ENCODE peak calls at places on chromosomes 16 and 17, in seven cellular contexts. K is fibroblast of lung, C is mammary epithelial cell, S is osteoblast, M is GM23248, Q is GM23338, L is IMR-90. P is an unnamed sample. For H4K20me1, the result is how much of the 10 kb centered on the place peaks cover.

GRCh38 chr17:42797067-42798007 is 1.2 kb downstream of the COA3 start:
- DNase-seq in K (no peak), C (no peak), S (peak), M (peak), Q (no peak), L (no peak), P (no peak)

GRCh38 chr16:7511549-7512260 is 179.1 kb downstream of the RBFOX1 start:
- DNase-seq in K (no peak), C (no peak), S (no peak), M (no peak), Q (no peak), L (no peak), P (no peak)

GRCh38 chr17:82520041-82520910 is 744 bp downstream of the FOXK2 start:
- DNase-seq in K (peak), C (peak), S (peak), M (peak), Q (no peak), L (no peak), P (peak)

GRCh38 chr16:80285089-80285488 is 255.7 kb upstream of the DYNLRB2 start:
- DNase-seq in K (peak), C (peak), S (no peak), M (peak), Q (no peak), L (peak), P (no peak)

GRCh38 chr17:44324092-44324570 is 492 bp downstream of the SLC25A39 start:
- DNase-seq in K (peak), C (peak), S (peak), M (peak), Q (no peak), L (no peak), P (no peak)

GRCh38 chr17:29881256-29881655 is 48.8 kb downstream of the SSH2 start:
- DNase-seq in K (no peak), C (no peak), S (no peak), M (no peak), Q (no peak), L (no peak), P (no peak)

GRCh38 chr16:3515897-3516296 is 15.1 kb downstream of the CLUAP1 start:
- DNase-seq in K (no peak), C (no peak), S (no peak), M (no peak), Q (no peak), L (no peak), P (no peak)

GRCh38 chr16:84241778-84242177 is 2.0 kb upstream of the KCNG4 start:
- DNase-seq in K (no peak), C (no peak), S (peak), M (no peak), Q (no peak), L (no peak), P (no peak)

GRCh38 chr17:73291260-73291801 is 20.5 kb downstream of the CDC42EP4 start:
- DNase-seq in K (peak), C (peak), S (peak), M (peak), Q (no peak), L (peak), P (no peak)

GRCh38 chr16:3646348-3646920 is 8.1 kb upstream of the DNASE1 start:
- DNase-seq in K (no peak), C (no peak), S (no peak), M (no peak), Q (no peak), L (peak), P (no peak)

GRCh38 chr16:64545769-64546168 is 576.1 kb downstream of the CDH11 start:
- DNase-seq in K (peak), C (peak), S (no peak), M (no peak), Q (no peak), L (no peak), P (no peak)

GRCh38 chr17:29590979-29591736 is 1.7 kb upstream of the GIT1 start:
- DNase-seq in K (peak), C (no peak), S (peak), M (peak), Q (peak), L (peak), P (peak)

GRCh38 chr17:82065638-82066303 is at the start of gene DUS1L:
- DNase-seq in K (peak), C (peak), S (peak), M (peak), Q (peak), L (peak), P (peak)

GRCh38 chr16:56336071-56336688 is 89.2 kb downstream of the AMFR start:
- DNase-seq in K (no peak), C (peak), S (no peak), M (no peak), Q (no peak), L (no peak), P (no peak)

DNA sequence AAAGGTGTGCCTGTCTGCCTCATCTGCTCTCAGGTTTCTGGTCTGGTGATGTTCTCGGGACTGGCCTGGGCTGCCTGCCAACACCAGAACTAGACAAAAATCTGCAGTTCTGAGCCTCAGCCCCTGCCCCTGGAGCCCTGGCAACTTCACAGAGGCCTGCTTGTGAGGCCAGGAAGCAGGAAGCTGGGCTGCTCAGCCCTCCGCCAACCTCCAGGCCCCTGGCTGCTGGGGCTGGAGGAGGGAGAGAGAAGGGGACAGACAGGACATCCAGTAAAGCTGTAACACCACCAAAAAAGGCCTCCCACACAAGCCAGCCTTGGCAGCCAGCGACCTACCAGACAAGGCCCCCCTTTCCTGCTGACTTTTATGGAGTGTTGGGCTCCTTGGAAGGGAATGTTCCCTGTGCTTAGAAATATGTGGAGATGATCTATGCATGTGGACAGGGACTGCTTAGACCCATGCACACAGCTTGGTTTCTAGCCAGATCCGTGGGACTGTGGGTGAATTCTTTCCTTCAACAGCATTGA is 157.6 kb downstream of the XYLT1 start:
- DNase-seq in K (peak), C (peak), S (no peak), M (peak), Q (no peak), L (peak), P (no peak)
- H4K20me1 ChIP-seq in K (under half), C (under half), S (half or more), M (under half), Q (under half), L (under half), P (under half)

GRCh38 chr16:11494433-11494832 is 92.3 kb downstream of the LITAF start:
- DNase-seq in K (no peak), C (no peak), S (no peak), M (no peak), Q (peak), L (no peak), P (no peak)

GRCh38 chr16:11492808-11493530 is 93.8 kb downstream of the LITAF start:
- DNase-seq in K (no peak), C (no peak), S (no peak), M (no peak), Q (no peak), L (no peak), P (no peak)

GRCh38 chr16:11494029-11494428 is 92.7 kb downstream of the LITAF start:
- DNase-seq in K (no peak), C (no peak), S (no peak), M (no peak), Q (no peak), L (no peak), P (no peak)

GRCh38 chr16:11495066-11495407 is 91.7 kb downstream of the LITAF start:
- DNase-seq in K (no peak), C (no peak), S (peak), M (no peak), Q (no peak), L (no peak), P (no peak)

DNA sequence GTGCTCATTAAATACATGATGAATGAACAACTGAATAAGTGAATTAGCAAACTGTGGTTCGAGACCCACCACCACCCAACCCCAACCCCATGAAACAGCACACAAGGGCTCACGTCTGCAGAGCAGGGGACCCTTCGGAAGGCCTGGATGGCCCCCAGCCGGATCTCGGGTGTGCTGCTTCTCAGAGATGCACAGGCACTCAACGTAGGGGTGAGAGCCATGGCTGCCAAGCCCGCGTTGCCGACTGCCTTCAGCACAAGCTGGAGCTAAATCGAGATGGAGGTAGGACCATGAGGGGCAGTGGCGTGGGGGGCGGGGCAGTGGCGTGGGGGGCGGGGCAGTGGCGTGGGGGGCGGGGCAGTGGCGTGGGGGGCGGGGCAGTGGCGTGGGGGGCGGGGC is 93.2 kb downstream of the LITAF start:
- DNase-seq in K (no peak), C (no peak), S (no peak), M (no peak), Q (no peak), L (no peak), P (peak)
- H3K4me3 ChIP-seq in K (no peak), C (no peak), S (no peak), M (no peak), Q (peak), L (no peak), P (no peak)

DNA sequence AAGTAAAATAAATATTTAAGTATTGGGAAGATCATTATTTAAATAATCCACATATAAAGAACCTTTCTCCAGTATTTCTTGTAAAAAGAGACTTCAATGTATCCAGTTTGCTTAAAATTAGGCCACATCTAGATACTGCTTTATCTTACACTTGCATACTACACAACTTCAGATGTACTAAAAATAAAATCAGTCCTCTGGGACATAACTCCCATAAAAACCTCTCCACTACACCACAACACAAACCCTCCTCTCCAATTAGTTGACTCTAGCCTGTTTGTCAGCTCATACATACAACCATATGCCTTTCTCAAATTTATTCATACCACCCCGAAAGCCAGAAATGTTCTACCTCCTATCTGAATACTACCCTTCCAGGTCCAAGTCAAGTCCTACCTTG is 21.6 kb downstream of the SPOP start:
- DNase-seq in K (no peak), C (no peak), S (peak), M (no peak), Q (no peak), L (no peak), P (no peak)
- H4K20me1 ChIP-seq in K (under half), C (under half), S (under half), M (under half), Q (under half), L (under half), P (under half)

GRCh38 chr17:48253976-48254375 is 146.4 kb downstream of the SNX11 start:
- DNase-seq in K (no peak), C (no peak), S (no peak), M (no peak), Q (no peak), L (no peak), P (no peak)

GRCh38 chr17:48247603-48248002 is 140.0 kb downstream of the SNX11 start:
- DNase-seq in K (no peak), C (no peak), S (no peak), M (no peak), Q (no peak), L (no peak), P (no peak)

GRCh38 chr17:48251950-48252349 is 144.4 kb downstream of the SNX11 start:
- DNase-seq in K (no peak), C (no peak), S (no peak), M (no peak), Q (no peak), L (no peak), P (no peak)

GRCh38 chr17:48247038-48247437 is 139.5 kb downstream of the SNX11 start:
- DNase-seq in K (no peak), C (no peak), S (no peak), M (peak), Q (no peak), L (no peak), P (no peak)

DNA sequence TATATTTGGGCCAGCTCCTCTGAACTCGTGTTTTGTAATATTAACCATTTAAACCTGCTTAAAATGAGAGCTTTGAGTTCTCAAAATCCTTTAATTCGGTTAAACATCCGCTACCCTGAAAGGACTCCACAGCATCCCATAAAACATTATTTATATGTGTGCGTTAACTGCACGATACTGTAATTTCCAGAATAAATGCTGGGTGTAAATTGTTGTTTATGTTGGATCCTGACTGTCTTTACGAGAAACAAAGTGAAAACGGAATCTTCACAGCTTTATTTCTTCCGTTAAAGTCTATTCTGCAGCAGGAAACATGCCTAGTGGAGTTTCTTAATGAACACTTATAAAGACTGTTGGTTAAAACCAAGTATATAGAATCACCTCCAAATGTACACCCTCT is 143.4 kb downstream of the SNX11 start:
- DNase-seq in K (no peak), C (no peak), S (no peak), M (no peak), Q (no peak), L (no peak), P (no peak)
- H3K4me3 ChIP-seq in K (no peak), C (no peak), S (no peak), M (no peak), Q (no peak), L (no peak), P (no peak)

GRCh38 chr16:12988071-12988470 is 86.7 kb downstream of the SHISA9 start:
- DNase-seq in K (peak), C (no peak), S (no peak), M (no peak), Q (no peak), L (no peak), P (no peak)
- H4K20me1 ChIP-seq in K (under half), C (under half), S (under half), M (under half), Q (under half), L (under half), P (under half)

GRCh38 chr16:12467418-12468210 is 336.1 kb downstream of the CPPED1 start:
- DNase-seq in K (no peak), C (no peak), S (no peak), M (no peak), Q (no peak), L (no peak), P (no peak)
- H3K4me3 ChIP-seq in K (no peak), C (no peak), S (no peak), M (no peak), Q (no peak), L (no peak), P (no peak)

DNA sequence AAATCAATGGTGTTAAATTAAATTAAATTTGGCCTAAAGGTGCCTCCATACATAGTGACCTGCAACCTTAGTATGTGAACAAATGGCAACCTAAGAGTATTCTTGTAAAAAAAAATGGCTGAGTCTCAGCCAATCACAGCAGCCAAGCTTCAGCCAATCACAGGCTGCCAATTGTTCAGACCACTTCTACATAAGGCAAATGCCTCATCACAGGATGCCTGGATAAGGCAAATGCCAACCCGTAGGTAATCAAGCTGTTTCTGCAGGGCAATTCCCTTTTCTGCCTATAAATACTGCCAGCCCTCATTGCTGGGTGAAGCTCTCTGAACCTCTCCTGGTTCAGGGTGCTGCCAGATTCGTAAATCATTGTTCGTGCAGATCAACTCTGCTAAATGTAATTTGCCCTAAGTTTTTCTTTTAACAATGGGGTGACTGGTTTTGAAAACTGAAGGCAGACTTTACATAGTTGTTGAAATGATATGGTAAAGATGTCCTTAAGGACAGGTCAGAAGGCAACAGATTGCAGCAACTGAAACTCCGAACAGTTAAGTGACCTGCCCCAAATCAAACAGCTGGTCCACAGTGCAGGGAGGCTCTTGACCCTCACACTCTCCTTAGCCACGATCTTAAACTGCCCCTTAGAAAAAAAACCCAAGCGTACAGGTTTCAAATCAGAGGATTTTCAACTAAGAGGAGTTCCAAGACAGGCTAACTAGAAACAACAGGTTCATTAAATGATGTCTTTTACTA is 50.3 kb downstream of the N4BP1 start:
- DNase-seq in K (no peak), C (no peak), S (no peak), M (no peak), Q (peak), L (peak), P (no peak)
- H4K20me1 ChIP-seq in K (under half), C (under half), S (under half), M (under half), Q (under half), L (half or more), P (under half)

GRCh38 chr16:67393790-67394270 is 532 bp upstream of the TPPP3 start:
- DNase-seq in K (no peak), C (no peak), S (no peak), M (no peak), Q (no peak), L (no peak), P (no peak)
- H3K4me3 ChIP-seq in K (peak), C (no peak), S (peak), M (peak), Q (peak), L (peak), P (no peak)

DNA sequence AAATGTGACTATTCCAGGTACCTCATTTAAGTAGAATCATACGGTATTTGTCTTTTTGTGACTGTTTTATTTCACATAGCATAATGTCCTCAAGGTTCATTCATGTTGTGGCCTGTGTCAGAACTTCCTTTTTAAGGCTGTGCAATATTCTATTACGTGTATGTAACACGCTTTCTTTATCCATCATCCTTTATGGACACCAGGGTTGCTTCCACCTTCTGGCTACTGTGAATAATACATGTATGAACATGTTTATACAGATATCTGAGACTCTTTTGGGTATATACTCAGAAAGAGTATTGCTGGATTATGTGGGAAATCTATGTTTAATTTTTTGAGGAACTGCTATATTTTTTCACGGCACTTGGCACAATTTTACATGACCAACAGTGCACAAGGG is 28.7 kb upstream of the RSL1D1 start:
- DNase-seq in K (no peak), C (no peak), S (no peak), M (no peak), Q (no peak), L (no peak), P (no peak)
- H4K20me1 ChIP-seq in K (under half), C (under half), S (under half), M (under half), Q (under half), L (under half), P (under half)

GRCh38 chr17:20926532-20926931 is 116.3 kb downstream of the USP22 start:
- DNase-seq in K (peak), C (no peak), S (peak), M (peak), Q (no peak), L (peak), P (no peak)
- H3K4me3 ChIP-seq in K (no peak), C (no peak), S (no peak), M (no peak), Q (no peak), L (no peak), P (no peak)